ENCODE peak calls at places on chromosomes 13 and 19, in ten cellular contexts. B is tibial nerve, A is adrenal gland, J is gastrocnemius medialis, Z is HCT116, N is Peyer's patch, E is A549, H is stomach, T is lower leg skin, G is vagina. U is an unnamed sample.

GRCh38 chr19:48332662-48333466 is 7.5 kb downstream of the EMP3 start:
- DNase-seq in A (peak; percentile 94), B (peak; percentile 89), E (peak; percentile 99), T (peak; percentile 98), G (peak; percentile 96), Z (peak; percentile 100), H (peak; percentile 93), N (peak; percentile 93), J (peak; percentile 90), U (peak; percentile 90)

GRCh38 chr13:114269281-114269770 is 12.1 kb upstream of the UPF3A start:
- DNase-seq in T (no peak), A (no peak), H (no peak), J (no peak), G (no peak), N (no peak), B (no peak), Z (no peak), E (no peak), U (no peak)

GRCh38 chr13:107099661-107100060 is 531.7 kb upstream of the ARGLU1 start:
- DNase-seq in N (no peak), H (no peak), Z (no peak), A (no peak), G (no peak), E (no peak), T (no peak), B (no peak), J (no peak), U (no peak)

GRCh38 chr19:9323557-9323918 is 441 bp upstream of the ZNF559 start:
- DNase-seq in H (peak; percentile 55), A (peak; percentile 83), Z (peak; percentile 6), B (peak; percentile 57), G (no peak), E (peak; percentile 79), T (peak; percentile 83), J (peak; percentile 46), N (no peak), U (peak; percentile 86)

GRCh38 chr19:47028372-47028672 is 8.7 kb downstream of the NPAS1 start:
- DNase-seq in Z (no peak), A (no peak), N (no peak), H (no peak), T (no peak), J (no peak), E (no peak), B (no peak), G (no peak), U (no peak)

GRCh38 chr13:30702006-30702405 is 33.3 kb upstream of the ALOX5AP start:
- DNase-seq in E (no peak), N (no peak), A (no peak), J (no peak), B (no peak), Z (no peak), T (no peak), H (no peak), G (no peak), U (no peak)

GRCh38 chr19:39223703-39224279 is 19.7 kb upstream of the SYCN start:
- DNase-seq in Z (no peak), J (no peak), T (no peak), H (no peak), G (no peak), N (no peak), E (no peak), B (no peak), A (no peak), U (no peak)

GRCh38 chr13:93847162-93847561 is 620.6 kb downstream of the GPC6 start:
- DNase-seq in J (no peak), A (no peak), T (no peak), B (no peak), Z (no peak), H (no peak), G (no peak), N (no peak), E (peak; percentile 29), U (no peak)

GRCh38 chr19:9847087-9847671 is 12.1 kb downstream of the PIN1 start:
- DNase-seq in A (peak; percentile 95), H (peak; percentile 34), Z (peak; percentile 56), T (no peak), E (peak; percentile 70), B (no peak), N (no peak), G (no peak), J (peak; percentile 18), U (no peak)

GRCh38 chr13:82002693-82003092 is 1661.8 kb upstream of the SPRY2 start:
- DNase-seq in G (no peak), T (no peak), H (no peak), Z (no peak), E (peak; percentile 52), A (no peak), B (no peak), J (no peak), N (no peak), U (no peak)

GRCh38 chr13:105290596-105290995 is 1244.9 kb downstream of the EFNB2 start:
- DNase-seq in G (no peak), H (no peak), Z (no peak), T (no peak), E (no peak), A (no peak), B (no peak), N (no peak), J (no peak), U (no peak)

GRCh38 chr13:29801737-29802305 is 48.6 kb downstream of the UBL3 start:
- DNase-seq in E (no peak), H (no peak), N (no peak), A (no peak), G (no peak), J (no peak), B (no peak), Z (no peak), T (no peak), U (no peak)

GRCh38 chr19:1133471-1133929 is 29.7 kb downstream of the GPX4 start:
- DNase-seq in Z (peak; percentile 34), G (no peak), J (no peak), B (no peak), A (no peak), T (peak; percentile 87), E (peak; percentile 74), H (peak; percentile 56), N (no peak), U (no peak)

GRCh38 chr13:73607489-73608156 is 526.6 kb downstream of the KLF12 start:
- DNase-seq in E (no peak), T (no peak), B (no peak), H (no peak), J (no peak), N (no peak), Z (no peak), A (no peak), G (no peak), U (no peak)

GRCh38 chr13:31982540-31982939 is 49.0 kb upstream of the FRY start:
- DNase-seq in B (peak; percentile 72), A (peak; percentile 65), N (peak; percentile 67), E (peak; percentile 76), Z (peak; percentile 63), H (peak; percentile 87), J (peak; percentile 59), G (no peak), T (no peak), U (peak; percentile 61)

GRCh38 chr13:40230833-40231266 is 435.6 kb downstream of the FOXO1 start:
- DNase-seq in A (peak; percentile 41), Z (no peak), H (no peak), J (no peak), E (no peak), N (no peak), B (no peak), G (no peak), T (no peak), U (no peak)

DNA sequence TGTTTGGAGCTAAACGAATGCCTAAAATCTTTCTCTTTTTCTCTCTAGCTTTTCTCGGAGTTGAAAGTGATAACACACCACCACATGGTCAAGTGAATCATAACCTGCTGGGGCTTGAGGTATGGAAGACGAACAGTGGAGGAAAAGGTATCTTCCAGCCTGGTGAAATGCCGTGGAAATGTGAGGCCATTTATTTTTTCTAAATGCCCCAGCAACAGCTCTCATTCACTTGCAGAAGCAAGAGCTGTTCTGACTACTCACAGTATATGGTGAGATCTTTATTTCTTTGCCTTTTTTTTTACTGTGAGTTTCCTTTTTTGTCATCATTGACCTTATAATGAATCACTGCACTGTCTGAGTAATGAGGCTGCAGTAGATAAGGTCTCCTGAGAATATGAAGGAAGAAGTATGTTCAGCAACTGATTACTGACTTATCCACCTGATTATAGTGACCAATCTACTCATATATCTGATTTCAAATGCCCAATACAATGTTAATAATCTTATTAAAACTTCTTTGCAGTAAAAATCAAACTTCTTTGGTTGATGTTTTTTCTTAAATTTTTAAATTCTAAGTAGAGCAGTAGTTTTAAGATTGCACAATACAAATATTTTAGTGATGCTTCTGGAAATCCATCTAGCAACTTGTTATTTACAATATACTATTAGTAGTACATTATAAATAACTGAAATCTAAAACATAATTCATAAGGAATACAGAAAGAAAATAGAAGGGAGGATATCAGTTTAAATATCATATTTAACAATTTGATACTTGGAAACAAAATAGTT is 569.9 kb downstream of the PCDH9 start:
- DNase-seq in B (no peak), J (no peak), G (no peak), N (no peak), H (no peak), E (peak; percentile 61), A (peak; percentile 31), T (no peak), Z (no peak), U (no peak)
- TF ChIP-seq POLR2A in B (no peak), J (no peak), G (no peak), N (no peak), H (no peak), E (no peak), A (peak; percentile 53), T (no peak), Z (no peak), U (no peak)

GRCh38 chr13:25409938-25410337 is 38.2 kb downstream of the ATP8A2 start:
- DNase-seq in B (no peak), A (no peak), N (no peak), G (no peak), T (no peak), E (no peak), Z (no peak), H (no peak), J (no peak), U (no peak)

GRCh38 chr13:25401958-25402357 is 30.2 kb downstream of the ATP8A2 start:
- DNase-seq in E (no peak), N (no peak), J (no peak), Z (no peak), G (no peak), B (no peak), T (no peak), H (no peak), A (no peak), U (no peak)

GRCh38 chr13:25406377-25406776 is 34.6 kb downstream of the ATP8A2 start:
- DNase-seq in Z (peak; percentile 8), G (no peak), T (no peak), H (no peak), A (no peak), B (no peak), E (peak; percentile 4), J (no peak), N (no peak), U (no peak)
- TF ChIP-seq CTCF in Z (peak; percentile 42), G (no peak), T (no peak), H (no peak), A (no peak), B (no peak), E (no peak), J (no peak), N (no peak), U (no peak)

GRCh38 chr19:17077447-17078028 is 2.0 kb downstream of the MYO9B start:
- DNase-seq in B (no peak), Z (no peak), A (no peak), N (no peak), E (no peak), T (no peak), G (no peak), J (no peak), H (no peak), U (no peak)
- H3K4me3 ChIP-seq in B (peak overlapping the region; percentile 75), Z (no peak overlapping the region), A (no peak overlapping the region), N (no peak overlapping the region), E (no peak overlapping the region), T (no peak overlapping the region), G (peak overlapping the region; percentile 96), J (no peak overlapping the region), H (no peak overlapping the region), U (peak overlapping the region; percentile 58)

GRCh38 chr13:33541962-33542308 is 256.4 kb upstream of the STARD13 start:
- DNase-seq in G (no peak), A (no peak), J (no peak), H (no peak), Z (no peak), T (no peak), N (no peak), B (no peak), E (no peak), U (no peak)
- TF ChIP-seq POLR2A in G (no peak), A (no peak), J (no peak), H (no peak), Z (no peak), T (no peak), N (no peak), B (no peak), E (no peak), U (no peak)